ENCODE peak calls at places on chromosomes 12 and 14, in five cellular contexts. H is GM23338, T is GM12878, M is A549, Q is HL-60. Y is an unnamed sample.

GRCh38 chr14:57530571-57530970 is 36.9 kb upstream of the CCDC198 start:
- DNase-seq in H (no peak), T (no peak), M (no peak), Q (no peak), Y (no peak)

GRCh38 chr12:49909826-49910225 is 6.1 kb upstream of the FAIM2 start:
- DNase-seq in H (peak), T (no peak), M (no peak), Q (no peak), Y (peak)

GRCh38 chr12:28278499-28278898 is 88.2 kb downstream of the CCDC91 start:
- DNase-seq in H (no peak), T (no peak), M (no peak), Q (no peak), Y (no peak)

GRCh38 chr14:38662781-38663180 is 406.9 kb upstream of the CLEC14A start:
- DNase-seq in H (no peak), T (no peak), M (no peak), Q (no peak), Y (no peak)

GRCh38 chr12:69284131-69284530 is 44.8 kb downstream of the CPSF6 start:
- DNase-seq in H (peak), T (no peak), M (peak), Q (no peak), Y (peak)

GRCh38 chr12:66555113-66555512 is 123.8 kb downstream of the GRIP1 start:
- DNase-seq in H (peak), T (no peak), M (no peak), Q (no peak), Y (peak)

GRCh38 chr14:89625208-89625987 is 208.4 kb upstream of the FOXN3 start:
- DNase-seq in H (no peak), T (no peak), M (no peak), Q (no peak), Y (no peak)

GRCh38 chr14:75968461-75968860 is 13.3 kb downstream of the TGFB3 start:
- DNase-seq in H (no peak), T (no peak), M (no peak), Q (no peak), Y (no peak)

GRCh38 chr14:85909581-85909980 is 379.6 kb downstream of the FLRT2 start:
- DNase-seq in H (no peak), T (no peak), M (no peak), Q (no peak), Y (no peak)

GRCh38 chr12:110135806-110136205 is 11.6 kb downstream of the IFT81 start:
- DNase-seq in H (no peak), T (no peak), M (no peak), Q (no peak), Y (no peak)

GRCh38 chr12:16076553-16076952 is 165.4 kb downstream of the DERA start:
- DNase-seq in H (peak), T (no peak), M (peak), Q (peak), Y (no peak)

GRCh38 chr14:76324133-76324532 is 51.8 kb upstream of the ESRRB start:
- DNase-seq in H (no peak), T (no peak), M (no peak), Q (no peak), Y (no peak)

GRCh38 chr12:69698054-69698453 is 1.0 kb downstream of the BEST3 start:
- DNase-seq in H (no peak), T (no peak), M (no peak), Q (no peak), Y (no peak)

DNA sequence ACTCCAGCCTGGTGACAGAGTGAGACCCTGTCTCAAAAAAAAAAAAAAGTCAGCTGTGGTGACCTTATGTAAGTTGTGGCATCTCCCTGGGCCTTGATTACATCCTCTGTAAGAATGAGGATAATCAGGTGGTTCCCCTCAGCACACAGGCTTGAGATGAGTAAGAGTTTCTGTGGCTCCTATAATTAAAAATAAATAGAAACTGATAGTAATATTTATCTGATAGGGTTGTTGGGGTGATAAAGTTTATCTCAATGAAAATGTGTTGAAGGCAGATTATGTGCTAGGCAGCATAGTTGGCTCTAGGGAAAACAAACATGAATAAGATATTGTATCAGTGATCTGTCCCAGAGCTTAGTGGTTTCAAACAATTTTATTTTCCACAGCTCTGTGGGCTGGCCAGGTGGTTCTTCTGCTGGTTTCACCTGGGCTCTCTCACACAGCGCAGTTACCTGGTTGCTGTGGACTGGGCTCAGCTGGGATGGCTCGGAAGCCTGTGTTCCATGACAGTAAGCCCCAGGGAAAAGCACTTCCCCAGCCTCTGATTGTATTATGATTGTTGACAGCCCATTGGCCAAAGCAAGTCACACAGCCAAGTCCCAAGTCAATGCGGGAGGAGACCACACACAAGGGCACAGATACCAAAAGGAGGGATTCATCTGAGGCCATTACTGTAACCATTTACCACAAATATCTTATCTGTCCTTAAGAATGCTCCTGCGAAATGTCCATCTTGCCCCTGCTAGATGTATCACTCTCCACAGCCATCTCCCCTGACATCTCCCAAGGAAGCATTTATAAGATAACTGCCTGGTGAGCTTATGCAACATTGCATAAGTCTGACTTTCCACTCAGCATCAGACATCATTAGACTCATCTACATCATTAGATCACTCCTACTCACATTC is 151.7 kb downstream of the NUAK1 start:
- DNase-seq in H (no peak), T (no peak), M (no peak), Q (no peak), Y (no peak)
- TF ChIP-seq REST in H (no peak), T (no peak), M (no peak), Q (no peak), Y (no peak)

DNA sequence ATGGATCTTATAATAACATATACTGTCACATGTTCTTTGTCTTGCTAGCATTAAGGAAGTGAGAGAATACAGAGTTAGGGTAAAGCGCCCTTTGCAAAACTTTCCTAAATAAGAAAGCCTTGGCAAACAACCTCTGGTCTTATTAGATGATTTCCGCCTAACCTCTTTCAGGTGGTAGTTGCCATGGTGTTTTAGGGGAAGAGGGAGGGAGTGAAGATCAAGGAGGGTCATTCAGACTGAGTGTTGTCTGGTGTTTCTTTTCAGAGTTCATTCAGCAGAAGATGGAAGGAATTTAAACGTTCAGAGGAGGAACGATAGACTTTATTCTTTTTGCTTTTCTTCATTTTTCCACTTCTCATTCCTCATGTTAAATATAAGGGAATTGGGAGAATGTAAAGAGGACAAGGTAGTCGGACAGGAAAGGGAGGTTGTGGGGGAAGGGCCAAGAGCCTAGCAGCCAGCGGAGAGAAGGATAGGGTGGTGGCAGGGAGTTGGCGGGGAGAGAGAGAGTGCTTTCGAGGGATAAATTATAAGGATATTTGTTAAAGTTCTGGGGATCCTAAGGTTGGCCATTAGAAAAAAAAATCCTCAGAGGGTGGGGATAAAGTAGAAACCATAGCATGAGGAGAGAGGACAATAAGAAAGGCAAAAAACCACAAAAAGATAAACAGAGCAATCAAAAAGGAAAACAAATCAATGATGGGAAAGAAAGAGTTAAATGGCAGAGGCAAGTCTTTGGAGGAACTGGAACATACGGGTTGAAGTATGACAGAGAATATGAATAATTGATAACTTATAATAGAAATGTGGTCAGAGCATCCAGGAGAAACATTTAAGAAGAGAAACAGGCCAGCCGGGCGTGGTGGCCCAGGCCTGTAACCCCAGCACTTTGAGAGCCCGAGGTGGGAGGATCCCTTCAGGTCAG is 17.5 kb upstream of the SALL2 start:
- DNase-seq in H (peak), T (no peak), M (no peak), Q (no peak), Y (no peak)
- TF ChIP-seq REST in H (no peak), T (no peak), M (no peak), Q (no peak), Y (no peak)

GRCh38 chr12:132582582-132583279 is 27.7 kb downstream of the LRCOL1 start:
- DNase-seq in H (peak), T (no peak), M (no peak), Q (no peak), Y (no peak)
- TF ChIP-seq REST in H (no peak), T (no peak), M (no peak), Q (no peak), Y (no peak)

GRCh38 chr14:61106627-61107147 is 125.6 kb downstream of the SLC38A6 start:
- DNase-seq in H (peak), T (no peak), M (no peak), Q (no peak), Y (no peak)
- TF ChIP-seq REST in H (no peak), T (no peak), M (no peak), Q (no peak), Y (no peak)

GRCh38 chr14:94345344-94346072 is 22.4 kb upstream of the SERPINA6 start:
- DNase-seq in H (no peak), T (no peak), M (peak), Q (peak), Y (no peak)
- TF ChIP-seq REST in H (no peak), T (no peak), M (no peak), Q (no peak), Y (no peak)

DNA sequence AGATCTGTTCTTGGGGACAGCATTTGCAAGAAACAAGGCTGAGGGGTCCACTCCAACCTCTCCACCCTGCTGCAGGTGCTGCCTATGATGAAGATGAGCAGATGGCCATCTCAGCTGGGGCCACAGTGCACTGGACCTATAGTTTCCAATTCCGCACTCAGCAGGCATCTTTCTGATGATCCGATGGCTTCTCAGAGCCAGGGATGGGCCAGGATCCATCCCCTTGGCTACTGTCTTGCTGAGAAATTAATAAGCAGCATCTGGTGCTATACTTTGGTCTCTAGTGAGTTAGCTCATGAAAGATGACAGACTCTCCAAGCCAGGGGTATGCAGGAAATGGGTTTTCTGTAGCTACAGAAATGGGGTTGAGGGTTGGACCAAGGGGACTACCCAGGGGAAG is 18.4 kb upstream of the BDKRB1 start:
- DNase-seq in H (no peak), T (no peak), M (no peak), Q (no peak), Y (no peak)
- TF ChIP-seq REST in H (no peak), T (no peak), M (no peak), Q (no peak), Y (no peak)

GRCh38 chr12:96091833-96092232 is 56.4 kb upstream of the LTA4H start:
- DNase-seq in H (peak), T (no peak), M (no peak), Q (no peak), Y (no peak)
- TF ChIP-seq REST in H (no peak), T (no peak), M (no peak), Q (no peak), Y (no peak)

DNA sequence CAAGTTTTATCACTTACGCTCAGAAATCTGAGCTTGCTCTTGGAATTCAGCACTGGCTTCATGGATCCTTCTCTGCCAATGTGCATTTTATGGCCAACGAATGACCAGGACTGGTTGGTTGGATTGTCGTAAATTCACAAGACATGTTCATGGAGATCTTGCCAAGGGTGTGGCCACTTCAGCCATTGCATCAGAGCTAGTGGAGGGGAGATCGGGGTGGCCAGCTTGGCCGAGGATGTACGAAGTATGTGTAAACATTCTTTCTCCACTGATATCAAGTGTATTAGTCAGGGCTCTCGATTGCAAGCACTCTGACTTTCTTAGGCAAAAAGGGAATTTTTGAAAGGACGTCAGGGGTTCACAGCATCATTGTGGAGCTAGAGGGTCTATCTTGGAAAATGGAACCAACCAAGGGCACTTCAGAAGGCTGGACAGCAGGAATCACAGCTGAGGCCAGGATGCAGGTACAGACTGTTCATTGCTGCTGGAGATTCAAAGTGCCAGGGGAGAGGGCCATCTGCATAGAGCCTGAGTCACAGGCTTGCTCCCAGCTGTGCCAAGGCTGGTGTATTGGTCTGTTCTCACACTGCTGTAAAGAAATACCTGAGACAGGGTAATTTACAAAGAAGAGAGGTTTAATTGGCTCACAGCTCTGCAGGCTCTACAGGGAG is 32.9 kb upstream of the ADGRD1 start:
- DNase-seq in H (no peak), T (no peak), M (no peak), Q (no peak), Y (no peak)
- TF ChIP-seq REST in H (no peak), T (no peak), M (no peak), Q (no peak), Y (no peak)

DNA sequence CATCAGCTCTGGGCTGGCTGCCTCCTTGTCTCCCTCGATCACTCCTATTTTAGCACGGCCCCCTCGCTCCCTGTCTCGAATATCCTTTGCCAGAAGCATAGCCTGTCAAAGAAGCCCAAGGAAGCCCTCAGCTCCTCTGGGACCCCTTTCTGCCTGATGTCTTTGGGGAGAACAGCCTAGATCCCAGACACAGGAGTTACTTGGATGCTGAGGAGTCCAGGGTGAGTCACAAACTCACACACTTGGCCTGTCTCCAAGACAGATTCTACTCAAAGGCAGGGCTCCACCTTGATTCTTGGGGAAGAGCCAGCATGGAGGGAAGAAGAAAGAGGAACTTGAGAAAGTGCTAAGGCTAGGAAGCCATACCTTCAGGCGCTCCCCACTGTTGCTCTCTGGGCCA is 8.1 kb downstream of the AVIL start:
- DNase-seq in H (no peak), T (no peak), M (no peak), Q (peak), Y (no peak)
- TF ChIP-seq REST in H (no peak), T (no peak), M (no peak), Q (no peak), Y (no peak)

DNA sequence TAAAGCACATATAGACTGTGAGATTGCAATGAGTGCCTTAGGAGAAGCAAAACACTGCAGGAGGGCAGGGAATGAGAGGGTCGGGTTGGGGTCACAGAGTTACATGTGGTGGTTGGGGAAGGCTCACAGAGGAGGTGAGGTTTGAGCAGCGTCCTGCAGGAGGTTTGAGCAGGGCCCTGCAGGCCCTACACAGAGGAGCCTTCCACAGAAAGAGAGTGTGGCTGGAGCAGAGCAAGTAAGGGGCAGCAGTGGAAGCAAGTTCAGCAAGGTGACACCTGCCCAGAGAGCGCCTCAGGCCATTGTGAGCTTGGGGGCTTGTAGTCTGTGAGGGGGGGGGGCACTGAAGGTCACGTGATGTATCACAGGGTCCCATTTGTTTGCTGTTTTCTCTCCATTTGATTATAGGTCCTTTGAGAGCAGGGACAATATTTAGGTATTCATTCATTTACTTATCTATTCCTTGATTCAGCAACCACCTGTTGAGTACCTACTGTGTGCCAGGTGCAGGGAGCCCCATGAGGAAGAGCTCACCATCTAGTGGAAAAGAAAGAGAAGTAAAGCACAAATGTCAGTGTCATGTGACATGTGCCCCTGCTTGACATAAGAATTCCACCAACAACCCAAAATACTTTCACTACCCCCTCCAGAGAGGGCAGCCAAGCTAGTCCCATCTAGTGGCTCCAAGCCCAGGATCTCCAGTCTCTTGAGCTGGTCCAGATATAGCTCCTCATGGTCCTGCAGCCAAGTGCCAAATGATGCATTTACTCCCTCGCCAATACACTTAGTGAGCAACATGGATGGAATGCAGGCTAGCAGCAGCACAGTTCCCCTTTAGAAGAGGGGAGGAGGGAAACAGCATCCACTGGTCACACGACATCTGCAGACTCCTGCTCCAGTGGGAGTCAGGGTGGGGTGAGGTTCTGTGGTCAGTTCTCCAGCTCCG is 56.8 kb downstream of the GALNT16 start:
- DNase-seq in H (no peak), T (no peak), M (peak), Q (no peak), Y (no peak)
- TF ChIP-seq REST in H (no peak), T (no peak), M (no peak), Q (no peak), Y (no peak)

Y was measured in K562.